ENCODE peak calls at places on chromosomes 2 and 18, in five cellular contexts. N, T, V, S and P are unnamed samples.
A peak's percentile ranks its signal among the peaks of the same experiment; 100 is the strongest.

GRCh38 chr2:73295751-73296400 is 2.5 kb upstream of the EGR4 start:
- DNase-seq in N (no peak), T (no peak), V (no peak), S (no peak), P (no peak)

GRCh38 chr18:23453657-23454011 is 547 bp downstream of the RIOK3 start:
- DNase-seq in N (peak; percentile 38), T (no peak), V (no peak), S (no peak), P (no peak)

GRCh38 chr2:74646201-74646600 is 1.9 kb downstream of the M1AP start:
- DNase-seq in N (no peak), T (no peak), V (no peak), S (no peak), P (no peak)

GRCh38 chr2:207408086-207408794 is 121.5 kb upstream of the CREB1 start:
- DNase-seq in N (no peak), T (no peak), V (peak; percentile 96), S (peak; percentile 72), P (no peak)

GRCh38 chr2:97784953-97785352 is 71.6 kb downstream of the ZAP70 start:
- DNase-seq in N (no peak), T (no peak), V (no peak), S (no peak), P (no peak)

GRCh38 chr18:9017170-9017899 is 85.2 kb upstream of the NDUFV2 start:
- DNase-seq in N (peak; percentile 94), T (peak; percentile 79), V (no peak), S (peak; percentile 62), P (peak; percentile 42)

GRCh38 chr2:45595724-45596435 is 15.2 kb downstream of the SRBD1 start:
- DNase-seq in N (peak; percentile 58), T (no peak), V (no peak), S (peak; percentile 52), P (peak; percentile 38)

GRCh38 chr2:32926708-32927084 is 20.1 kb upstream of the LTBP1 start:
- DNase-seq in N (no peak), T (no peak), V (no peak), S (no peak), P (no peak)

GRCh38 chr2:9174771-9175441 is 31.7 kb upstream of the ASAP2 start:
- DNase-seq in N (peak; percentile 59), T (no peak), V (no peak), S (no peak), P (no peak)

GRCh38 chr2:202115385-202116060 is 42.5 kb downstream of the KIAA2012 start:
- DNase-seq in N (peak; percentile 71), T (no peak), V (no peak), S (no peak), P (no peak)

GRCh38 chr2:64608867-64609228 is 44.9 kb downstream of the SERTAD2 start:
- DNase-seq in N (no peak), T (no peak), V (no peak), S (no peak), P (no peak)

GRCh38 chr18:36366994-36367839 is 69.7 kb downstream of the FHOD3 start:
- DNase-seq in N (no peak), T (peak; percentile 31), V (no peak), S (no peak), P (no peak)